ENCODE peak calls at places on chromosomes 7 and 10, in six cellular contexts. V is HFFc6, G is AG08395, L is ACHN, C is EH, U is HL-60. P is an unnamed sample.
A peak's percentile ranks its signal among the peaks of the same experiment; 100 is the strongest.

GRCh38 chr7:128323489-128324362 is 20.0 kb downstream of the RBM28 start:
- DNase-seq in V (peak; percentile 31), G (peak; percentile 50), L (no peak), C (peak; percentile 66), U (no peak), P (no peak)

GRCh38 chr7:120070201-120070600 is 202.8 kb upstream of the KCND2 start:
- DNase-seq in V (no peak), G (no peak), L (no peak), C (no peak), U (no peak), P (no peak)

GRCh38 chr7:44189286-44189992 is at the start of gene GCK:
- DNase-seq in V (no peak), G (no peak), L (no peak), C (no peak), U (no peak), P (peak; percentile 53)

GRCh38 chr7:101466871-101467270 is 104.2 kb downstream of the COL26A1 start:
- DNase-seq in V (no peak), G (no peak), L (peak; percentile 33), C (no peak), U (no peak), P (no peak)

GRCh38 chr10:69938541-69938991 is 114.1 kb upstream of the MACROH2A2 start:
- DNase-seq in V (no peak), G (no peak), L (no peak), C (no peak), U (no peak), P (no peak)

GRCh38 chr7:90430614-90431445 is 27.6 kb downstream of the CLDN12 start:
- DNase-seq in V (no peak), G (no peak), L (no peak), C (peak; percentile 9), U (no peak), P (no peak)

GRCh38 chr7:73986158-73986631 is 41.8 kb upstream of the ELN start:
- DNase-seq in V (no peak), G (no peak), L (no peak), C (no peak), U (no peak), P (peak; percentile 64)

GRCh38 chr7:123360631-123361030 is 160.9 kb upstream of the SLC13A1 start:
- DNase-seq in V (no peak), G (no peak), L (no peak), C (no peak), U (no peak), P (no peak)

GRCh38 chr7:123522061-123522460 is 12.3 kb downstream of the IQUB start:
- DNase-seq in V (no peak), G (no peak), L (peak; percentile 88), C (no peak), U (no peak), P (no peak)

GRCh38 chr7:70736715-70737460 is 395.1 kb upstream of the GALNT17 start:
- DNase-seq in V (no peak), G (peak; percentile 73), L (peak; percentile 7), C (peak; percentile 87), U (no peak), P (no peak)